ENCODE peak calls at places on chromosomes 6 and 20, in ten cellular contexts. Z, E, K, O, D, U, J, P, W and Y are unnamed samples.

GRCh38 chr6:134534708-134535149 is 216.8 kb upstream of the SGK1 start:
- DNase-seq in Z (no peak), E (no peak), K (no peak), O (no peak), D (no peak), U (peak; percentile 76), J (no peak), P (no peak), W (no peak), Y (peak; percentile 46)

GRCh38 chr20:25532971-25533391 is 52.4 kb downstream of the NINL start:
- DNase-seq in Z (no peak), E (no peak), K (no peak), O (no peak), D (no peak), U (no peak), J (no peak), P (no peak), W (no peak), Y (no peak)

GRCh38 chr6:29651413-29652197 is 5.3 kb upstream of the MOG start:
- DNase-seq in Z (no peak), E (no peak), K (no peak), O (no peak), D (no peak), U (no peak), J (no peak), P (no peak), W (no peak), Y (no peak)

GRCh38 chr6:100612101-100612500 is 147.4 kb upstream of the SIM1 start:
- DNase-seq in Z (no peak), E (no peak), K (no peak), O (no peak), D (no peak), U (no peak), J (no peak), P (no peak), W (no peak), Y (no peak)

GRCh38 chr6:37316071-37316470 is 37.7 kb upstream of the RNF8 start:
- DNase-seq in Z (no peak), E (no peak), K (no peak), O (no peak), D (no peak), U (no peak), J (no peak), P (no peak), W (no peak), Y (no peak)

GRCh38 chr20:56808732-56809131 is 179.6 kb downstream of the TFAP2C start:
- DNase-seq in Z (no peak), E (no peak), K (no peak), O (no peak), D (no peak), U (peak; percentile 78), J (no peak), P (no peak), W (no peak), Y (no peak)

GRCh38 chr20:49685809-49686208 is 27.9 kb downstream of the B4GALT5 start:
- DNase-seq in Z (no peak), E (no peak), K (no peak), O (no peak), D (no peak), U (no peak), J (no peak), P (no peak), W (no peak), Y (no peak)

GRCh38 chr6:158213925-158214674 is 46.0 kb downstream of the GTF2H5 start:
- DNase-seq in Z (no peak), E (peak; percentile 43), K (no peak), O (peak; percentile 43), D (peak; percentile 58), U (peak; percentile 65), J (peak; percentile 34), P (peak; percentile 72), W (no peak), Y (peak; percentile 83)

GRCh38 chr20:23501926-23502325 is 11.0 kb downstream of the CST8 start:
- DNase-seq in Z (no peak), E (no peak), K (no peak), O (no peak), D (no peak), U (no peak), J (no peak), P (no peak), W (no peak), Y (no peak)

GRCh38 chr20:44887466-44887865 is 2.0 kb downstream of the YWHAB start:
- DNase-seq in Z (no peak), E (no peak), K (no peak), O (no peak), D (no peak), U (no peak), J (no peak), P (no peak), W (no peak), Y (no peak)

GRCh38 chr20:44884907-44885391 is 556 bp upstream of the YWHAB start:
- DNase-seq in Z (no peak), E (no peak), K (no peak), O (no peak), D (no peak), U (no peak), J (no peak), P (no peak), W (no peak), Y (no peak)

GRCh38 chr20:44885392-44886275 is at the start of gene YWHAB:
- DNase-seq in Z (peak; percentile 100), E (peak; percentile 99), K (peak; percentile 98), O (peak; percentile 99), D (peak; percentile 99), U (peak; percentile 98), J (peak; percentile 99), P (peak; percentile 85), W (no peak), Y (peak; percentile 94)

GRCh38 chr20:44886828-44887227 is 1.3 kb downstream of the YWHAB start:
- DNase-seq in Z (no peak), E (no peak), K (no peak), O (no peak), D (no peak), U (no peak), J (no peak), P (no peak), W (no peak), Y (no peak)

GRCh38 chr20:44886276-44886671 is 769 bp downstream of the YWHAB start:
- DNase-seq in Z (no peak), E (no peak), K (no peak), O (no peak), D (no peak), U (no peak), J (no peak), P (no peak), W (no peak), Y (no peak)
- TF ChIP-seq CTCF in Z (no peak), E (no peak), K (no peak), O (no peak), D (no peak), U (no peak), J (no peak), P (no peak), W (no peak), Y (no peak)

GRCh38 chr20:59151820-59152219 is 11.8 kb upstream of the ZNF831 start:
- DNase-seq in Z (no peak), E (no peak), K (no peak), O (no peak), D (no peak), U (no peak), J (no peak), P (no peak), W (peak; percentile 55), Y (no peak)

GRCh38 chr20:59150821-59151251 is 12.8 kb upstream of the ZNF831 start:
- DNase-seq in Z (no peak), E (no peak), K (no peak), O (no peak), D (no peak), U (no peak), J (no peak), P (no peak), W (peak; percentile 90), Y (no peak)

GRCh38 chr20:59152559-59153354 is 10.9 kb upstream of the ZNF831 start:
- DNase-seq in Z (no peak), E (no peak), K (no peak), O (no peak), D (no peak), U (no peak), J (no peak), P (no peak), W (peak; percentile 64), Y (no peak)

GRCh38 chr20:59149678-59150504 is 13.7 kb upstream of the ZNF831 start:
- DNase-seq in Z (no peak), E (no peak), K (no peak), O (peak; percentile 43), D (no peak), U (no peak), J (peak; percentile 58), P (no peak), W (peak; percentile 74), Y (no peak)

GRCh38 chr20:59151391-59151790 is 12.2 kb upstream of the ZNF831 start:
- DNase-seq in Z (no peak), E (no peak), K (no peak), O (no peak), D (no peak), U (no peak), J (no peak), P (no peak), W (no peak), Y (no peak)
- H3K27me3 ChIP-seq in Z (no peaks in the 10 kb centered on the region), E (no peaks in the 10 kb centered on the region), K (no peaks in the 10 kb centered on the region), O (no peaks in the 10 kb centered on the region), D (no peaks in the 10 kb centered on the region), U (peaks cover 14% of the 10 kb centered on the region), J (no peaks in the 10 kb centered on the region), P (peaks cover 9% of the 10 kb centered on the region), W (no peaks in the 10 kb centered on the region), Y (no peaks in the 10 kb centered on the region)

GRCh38 chr6:136526196-136526930 is 23.9 kb downstream of the MAP7 start:
- DNase-seq in Z (no peak), E (peak; percentile 31), K (no peak), O (peak; percentile 43), D (peak; percentile 50), U (peak; percentile 64), J (peak; percentile 12), P (no peak), W (no peak), Y (peak; percentile 42)
- TF ChIP-seq CTCF in Z (no peak), E (no peak), K (peak; percentile 16), O (no peak), D (peak; percentile 24), U (peak; percentile 43), J (no peak), P (peak; percentile 25), W (no peak), Y (peak; percentile 74)

DNA sequence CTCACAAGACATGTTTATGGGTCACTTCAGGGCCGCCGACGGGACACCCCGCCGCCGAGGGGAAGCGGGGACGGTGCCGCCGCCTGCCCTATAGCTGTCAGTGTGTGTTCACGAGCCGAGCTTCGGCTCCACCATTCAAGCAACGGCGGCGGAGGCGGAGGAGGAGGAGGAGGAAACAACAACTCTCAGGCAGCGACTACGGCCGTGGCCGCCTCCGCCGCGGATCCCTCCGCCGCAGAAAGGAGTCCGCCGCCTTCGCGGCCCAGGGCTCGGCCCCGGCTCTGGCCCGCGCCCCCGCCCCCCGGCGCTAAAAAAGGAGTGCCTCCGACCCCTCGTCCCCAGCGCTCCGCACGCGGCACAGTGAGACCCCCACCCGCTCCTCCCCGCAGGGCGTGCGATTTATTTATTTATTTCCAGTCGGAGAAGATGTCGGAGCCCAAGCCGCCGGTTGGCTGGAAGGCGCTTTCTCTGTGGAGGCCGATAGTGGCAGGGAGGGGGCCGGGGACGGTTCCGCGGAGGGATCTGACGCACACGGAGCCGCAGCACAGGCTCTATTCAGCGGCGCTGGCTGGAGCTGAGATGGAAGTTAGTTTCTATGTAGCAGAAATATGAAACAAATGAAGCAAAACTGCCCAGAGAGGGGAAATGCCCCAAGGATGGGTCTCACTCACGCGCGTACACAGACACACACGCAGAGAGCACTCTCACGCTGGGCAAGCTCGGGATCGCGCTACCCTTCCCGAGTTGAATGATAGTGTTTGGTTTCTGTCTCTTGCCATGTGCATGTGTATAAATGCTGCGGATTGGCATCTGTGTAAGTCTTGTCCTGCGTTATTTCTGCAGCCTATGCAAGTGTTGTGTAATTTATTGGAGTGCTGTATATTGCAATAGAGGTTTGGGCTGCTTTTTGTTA is at the start of gene PHIP:
- DNase-seq in Z (peak; percentile 98), E (peak; percentile 91), K (peak; percentile 87), O (peak; percentile 93), D (peak; percentile 96), U (peak; percentile 96), J (peak; percentile 88), P (peak; percentile 73), W (no peak), Y (peak; percentile 97)
- H3K27me3 ChIP-seq in Z (no peaks in the 10 kb centered on the region), E (no peaks in the 10 kb centered on the region), K (no peaks in the 10 kb centered on the region), O (no peaks in the 10 kb centered on the region), D (no peaks in the 10 kb centered on the region), U (no peaks in the 10 kb centered on the region), J (peaks cover 5% of the 10 kb centered on the region), P (no peaks in the 10 kb centered on the region), W (no peaks in the 10 kb centered on the region), Y (no peaks in the 10 kb centered on the region)